ENCODE peak calls at places on chromosomes 16 and 17, in nine cellular contexts. P is progenitor cell of endocrine pancreas, K is adrenal gland, W is NCI-H1105 treated with DMSO at 0.1 percent for 48 hours, Z is left cardiac atrium, N is H9, D is prostate gland, T is heart left ventricle, O is heart right ventricle. F is an unnamed sample.

GRCh38 chr17:74059471-74059870 is 144.0 kb upstream of the RPL38 start:
- DNase-seq in P (no peak), K (peak; percentile 73), W (no peak), Z (no peak), N (no peak), D (no peak), T (no peak), O (no peak), F (no peak)

GRCh38 chr16:28495098-28495793 is 803 bp downstream of the APOBR start:
- DNase-seq in P (no peak), K (no peak), W (no peak), Z (no peak), N (no peak), D (no peak), T (no peak), O (no peak), F (no peak)

GRCh38 chr17:74893936-74894671 is 671 bp upstream of the FADS6 start:
- DNase-seq in P (no peak), K (no peak), W (no peak), Z (no peak), N (no peak), D (no peak), T (no peak), O (no peak), F (no peak)

GRCh38 chr17:13725286-13725990 is 123.7 kb upstream of the HS3ST3A1 start:
- DNase-seq in P (no peak), K (no peak), W (no peak), Z (no peak), N (no peak), D (no peak), T (no peak), O (no peak), F (no peak)

GRCh38 chr17:77037943-77038342 is 102.8 kb upstream of the SEC14L1 start:
- DNase-seq in P (no peak), K (no peak), W (no peak), Z (no peak), N (no peak), D (no peak), T (no peak), O (no peak), F (no peak)

GRCh38 chr16:85800321-85800669 is 800 bp downstream of the COX4I1 start:
- DNase-seq in P (no peak), K (no peak), W (no peak), Z (no peak), N (no peak), D (no peak), T (no peak), O (no peak), F (no peak)

GRCh38 chr16:14097182-14097951 is 26.2 kb downstream of the MRTFB start:
- DNase-seq in P (no peak), K (no peak), W (peak; percentile 97), Z (no peak), N (no peak), D (peak; percentile 80), T (no peak), O (no peak), F (no peak)

GRCh38 chr17:81400939-81401726 is 5.9 kb downstream of the BAHCC1 start:
- DNase-seq in P (no peak), K (no peak), W (no peak), Z (no peak), N (no peak), D (no peak), T (no peak), O (no peak), F (no peak)

GRCh38 chr16:51109173-51109572 is 41.9 kb downstream of the SALL1 start:
- DNase-seq in P (no peak), K (no peak), W (no peak), Z (no peak), N (no peak), D (no peak), T (no peak), O (no peak), F (no peak)

F was measured in GM04504.